ENCODE peak calls at places on chromosomes 6 and 20, in five cellular contexts. U is naive thymus-derived CD8-positive, alpha-beta T cell; F is body of pancreas; J is left lung; C is lower lobe of right lung. G is an unnamed sample.

GRCh38 chr20:57412347-57413029 is 21.3 kb downstream of the RBM38 start:
- ATAC-seq in U (no peak), F (no peak), J (no peak), C (no peak), G (no peak)

GRCh38 chr6:148182378-148182777 is 160.3 kb upstream of the SASH1 start:
- ATAC-seq in U (no peak), F (no peak), J (no peak), C (no peak), G (no peak)

GRCh38 chr6:16523550-16524379 is 237.5 kb downstream of the ATXN1 start:
- ATAC-seq in U (no peak), F (no peak), J (peak), C (peak), G (no peak)

GRCh38 chr20:10094566-10095173 is 59.9 kb downstream of the ANKEF1 start:
- ATAC-seq in U (no peak), F (no peak), J (no peak), C (no peak), G (no peak)

GRCh38 chr6:31351734-31352496 is 5.1 kb downstream of the HLA-B start:
- ATAC-seq in U (peak), F (no peak), J (no peak), C (no peak), G (no peak)

GRCh38 chr6:106197441-106197840 is 111.3 kb downstream of the PRDM1 start:
- ATAC-seq in U (no peak), F (no peak), J (peak), C (no peak), G (no peak)

GRCh38 chr20:48668451-48668946 is 159.3 kb downstream of the PREX1 start:
- ATAC-seq in U (no peak), F (no peak), J (peak), C (peak), G (peak)

GRCh38 chr6:47358440-47359225 is 48.9 kb upstream of the TNFRSF21 start:
- ATAC-seq in U (no peak), F (no peak), J (no peak), C (no peak), G (no peak)

GRCh38 chr6:19297880-19298279 is 539.3 kb upstream of the ID4 start:
- ATAC-seq in U (no peak), F (no peak), J (no peak), C (no peak), G (peak)

GRCh38 chr20:5871720-5872410 is 78.5 kb downstream of the TRMT6 start:
- ATAC-seq in U (no peak), F (no peak), J (no peak), C (no peak), G (no peak)

GRCh38 chr20:12077835-12078374 is 160.2 kb downstream of the BTBD3 start:
- ATAC-seq in U (no peak), F (no peak), J (no peak), C (no peak), G (no peak)

GRCh38 chr20:396619-397431 is 11.3 kb upstream of the RBCK1 start:
- ATAC-seq in U (no peak), F (peak), J (no peak), C (no peak), G (no peak)

GRCh38 chr20:35806075-35806474 is 34.3 kb downstream of the PHF20 start:
- ATAC-seq in U (no peak), F (no peak), J (no peak), C (no peak), G (no peak)

GRCh38 chr20:44615169-44615791 is 32.9 kb downstream of the PKIG start:
- ATAC-seq in U (peak), F (no peak), J (no peak), C (peak), G (peak)

GRCh38 chr6:34961574-34961973 is 72.5 kb downstream of the ANKS1A start:
- ATAC-seq in U (no peak), F (no peak), J (no peak), C (no peak), G (no peak)

GRCh38 chr20:562232-562897 is 18.8 kb upstream of the CSNK2A1 start:
- ATAC-seq in U (no peak), F (no peak), J (no peak), C (no peak), G (peak)

GRCh38 chr20:13342469-13343242 is 121.6 kb downstream of the ISM1 start:
- ATAC-seq in U (no peak), F (no peak), J (peak), C (peak), G (peak)

GRCh38 chr6:27839303-27840081 is 72.7 kb downstream of the OR2B2 start:
- ATAC-seq in U (no peak), F (no peak), J (peak), C (no peak), G (no peak)

GRCh38 chr6:62119401-62119800 is 166.6 kb downstream of the KHDRBS2 start:
- ATAC-seq in U (no peak), F (no peak), J (no peak), C (no peak), G (no peak)

GRCh38 chr20:49276895-49277785 is 717 bp downstream of the ZNFX1 start:
- ATAC-seq in U (no peak), F (no peak), J (peak), C (peak), G (peak)

GRCh38 chr6:137039010-137039409 is 5.8 kb downstream of the IL20RA start:
- ATAC-seq in U (no peak), F (no peak), J (no peak), C (no peak), G (no peak)

GRCh38 chr20:49901588-49901987 is 13.7 kb downstream of the SPATA2 start:
- ATAC-seq in U (no peak), F (no peak), J (no peak), C (no peak), G (no peak)

GRCh38 chr6:41719796-41720620 is 15.4 kb downstream of the TFEB start:
- ATAC-seq in U (no peak), F (no peak), J (no peak), C (no peak), G (no peak)

GRCh38 chr6:37020426-37021211 is 15.2 kb downstream of the FGD2 start:
- ATAC-seq in U (no peak), F (no peak), J (no peak), C (no peak), G (peak)

GRCh38 chr20:50520222-50520877 is 10.2 kb downstream of the PTPN1 start:
- ATAC-seq in U (peak), F (no peak), J (no peak), C (no peak), G (peak)

GRCh38 chr6:14841901-14842421 is 403.9 kb upstream of the JARID2 start:
- ATAC-seq in U (no peak), F (peak), J (peak), C (peak), G (no peak)

GRCh38 chr6:3152689-3153088 is 4.7 kb downstream of the TUBB2A start:
- ATAC-seq in U (no peak), F (no peak), J (no peak), C (no peak), G (no peak)

GRCh38 chr20:47622118-47622665 is 120.5 kb downstream of the NCOA3 start:
- ATAC-seq in U (no peak), F (no peak), J (no peak), C (no peak), G (no peak)

GRCh38 chr20:50151034-50151743 is 2.3 kb downstream of the PEDS1 start:
- ATAC-seq in U (no peak), F (peak), J (peak), C (peak), G (no peak)

GRCh38 chr20:16346956-16347355 is 226.3 kb downstream of the KIF16B start:
- ATAC-seq in U (no peak), F (no peak), J (no peak), C (no peak), G (no peak)

GRCh38 chr6:47149070-47149469 is 106.9 kb upstream of the ADGRF1 start:
- ATAC-seq in U (no peak), F (no peak), J (no peak), C (no peak), G (no peak)

G was measured in esophagus mucosa.